ENCODE peak calls at places on chromosomes 16 and 17, in ten cellular contexts. H is EH; I is cerebellar cortex; M is lower leg skin; K is T-helper 1 cell; E is thoracic aorta; N is stimulated activated CD8-positive, alpha-beta memory T cell treated with anti-CD3 and anti-CD28 coated beads, Interleukin-7, amount 100 ng/mL, for 24 hours; S is tibial artery; W is GM04504; D is Caco-2. L is an unnamed sample.

GRCh38 chr17:40551091-40551873 is 14.0 kb downstream of the CCR7 start:
- DNase-seq in S (peak; percentile 91), D (peak; percentile 67), W (peak; percentile 99), E (no peak), I (no peak), K (no peak), H (peak; percentile 100), N (no peak), M (peak; percentile 95), L (no peak)

GRCh38 chr16:61797296-61797695 is 238.9 kb downstream of the CDH8 start:
- DNase-seq in W (no peak), M (no peak), N (no peak), K (no peak), I (no peak), S (no peak), H (no peak), E (no peak), D (no peak), L (no peak)

GRCh38 chr17:37789166-37789565 is 44.3 kb upstream of the HNF1B start:
- DNase-seq in E (no peak), D (no peak), N (no peak), I (no peak), K (no peak), W (no peak), M (no peak), H (no peak), S (no peak), L (no peak)

GRCh38 chr16:87657621-87658192 is 55.4 kb downstream of the JPH3 start:
- DNase-seq in S (no peak), H (peak; percentile 32), W (no peak), I (peak; percentile 46), D (peak; percentile 47), E (no peak), M (no peak), K (no peak), N (no peak), L (peak; percentile 70)

GRCh38 chr16:71722801-71723536 is 1.5 kb downstream of the PHLPP2 start:
- DNase-seq in W (peak; percentile 35), M (peak; percentile 95), K (peak; percentile 54), H (peak; percentile 81), N (peak; percentile 26), D (peak; percentile 85), E (peak; percentile 8), S (peak; percentile 85), I (peak; percentile 58), L (peak; percentile 87)

GRCh38 chr16:72989203-72989991 is 58.5 kb downstream of the ZFHX3 start:
- DNase-seq in N (no peak), S (no peak), H (peak; percentile 90), D (no peak), W (peak; percentile 82), M (peak; percentile 71), E (no peak), I (no peak), K (no peak), L (no peak)

GRCh38 chr17:29977836-29978235 is 36.4 kb downstream of the EFCAB5 start:
- DNase-seq in E (no peak), N (no peak), M (no peak), K (no peak), H (peak; percentile 63), I (no peak), S (no peak), W (peak; percentile 22), D (no peak), L (no peak)

GRCh38 chr17:35849469-35850348 is 19.0 kb downstream of the HEATR9 start:
- DNase-seq in E (no peak), I (peak; percentile 81), K (peak; percentile 44), H (peak; percentile 72), D (peak; percentile 74), M (no peak), S (no peak), N (no peak), W (peak; percentile 28), L (peak; percentile 31)

GRCh38 chr16:8173111-8173644 is 417.1 kb downstream of the TMEM114 start:
- DNase-seq in E (no peak), M (peak; percentile 87), I (peak; percentile 82), D (peak; percentile 84), H (peak; percentile 16), S (no peak), W (peak; percentile 6), K (no peak), N (no peak), L (peak; percentile 72)

GRCh38 chr16:200388-200787 is 20.1 kb downstream of the HBQ1 start:
- DNase-seq in E (no peak), N (no peak), H (peak; percentile 76), D (no peak), M (no peak), K (no peak), S (no peak), W (peak; percentile 59), I (no peak), L (no peak)

GRCh38 chr16:11715246-11715947 is 27.3 kb downstream of the TXNDC11 start:
- DNase-seq in K (no peak), E (no peak), S (no peak), N (no peak), H (no peak), I (peak; percentile 67), M (no peak), W (no peak), D (no peak), L (no peak)